ENCODE peak calls at places on chromosomes 4 and X, in nine cellular contexts. One of them, this sample, is unnamed. For H3K27me3 and H3K4me1, the result is how much of the 10 kb centered on the place peaks cover.

GRCh38 chrX:72301781-72302180 is 3.9 kb downstream of the CITED1 start:
- DNase-seq in neuronal stem cell: no peak
- DNase-seq in left ventricle myocardium inferior: no peak
- DNase-seq in HCT116: no peak
- DNase-seq in CD8-positive, alpha-beta T cell: no peak
- DNase-seq in esophagus squamous epithelium: no peak
- DNase-seq in IMR-90: no peak
- DNase-seq in heart left ventricle: no peak
- DNase-seq in keratinocyte: no peak
- DNase-seq in this sample: no peak

GRCh38 chrX:78105944-78106650 is 2.0 kb downstream of the PGK1 start:
- DNase-seq in neuronal stem cell: no peak
- DNase-seq in left ventricle myocardium inferior: no peak
- DNase-seq in HCT116: no peak
- DNase-seq in CD8-positive, alpha-beta T cell: peak
- DNase-seq in esophagus squamous epithelium: no peak
- DNase-seq in IMR-90: no peak
- DNase-seq in heart left ventricle: no peak
- DNase-seq in keratinocyte: no peak
- DNase-seq in this sample: no peak

GRCh38 chrX:147476008-147476407 is 435.7 kb upstream of the FMR1 start:
- DNase-seq in neuronal stem cell: no peak
- DNase-seq in left ventricle myocardium inferior: no peak
- DNase-seq in HCT116: no peak
- DNase-seq in CD8-positive, alpha-beta T cell: no peak
- DNase-seq in esophagus squamous epithelium: no peak
- DNase-seq in IMR-90: no peak
- DNase-seq in heart left ventricle: no peak
- DNase-seq in keratinocyte: no peak
- DNase-seq in this sample: no peak

GRCh38 chrX:3046253-3046909 is 5.1 kb downstream of the ARSF start:
- DNase-seq in neuronal stem cell: no peak
- DNase-seq in left ventricle myocardium inferior: no peak
- DNase-seq in HCT116: no peak
- DNase-seq in CD8-positive, alpha-beta T cell: no peak
- DNase-seq in esophagus squamous epithelium: no peak
- DNase-seq in IMR-90: no peak
- DNase-seq in heart left ventricle: no peak
- DNase-seq in keratinocyte: no peak
- DNase-seq in this sample: no peak

GRCh38 chr4:37803348-37803973 is 23.0 kb upstream of the PGM2 start:
- DNase-seq in neuronal stem cell: no peak
- DNase-seq in left ventricle myocardium inferior: no peak
- DNase-seq in HCT116: no peak
- DNase-seq in CD8-positive, alpha-beta T cell: peak
- DNase-seq in esophagus squamous epithelium: no peak
- DNase-seq in IMR-90: peak
- DNase-seq in heart left ventricle: no peak
- DNase-seq in keratinocyte: no peak
- DNase-seq in this sample: no peak

GRCh38 chr4:5980436-5981155 is 37.6 kb downstream of the C4orf50 start:
- DNase-seq in neuronal stem cell: no peak
- DNase-seq in left ventricle myocardium inferior: no peak
- DNase-seq in HCT116: peak
- DNase-seq in CD8-positive, alpha-beta T cell: no peak
- DNase-seq in esophagus squamous epithelium: no peak
- DNase-seq in IMR-90: no peak
- DNase-seq in heart left ventricle: no peak
- DNase-seq in keratinocyte: no peak
- DNase-seq in this sample: no peak

GRCh38 chr4:182276214-182277109 is 33.3 kb downstream of the TENM3 start:
- DNase-seq in neuronal stem cell: no peak
- DNase-seq in left ventricle myocardium inferior: no peak
- DNase-seq in HCT116: no peak
- DNase-seq in CD8-positive, alpha-beta T cell: no peak
- DNase-seq in esophagus squamous epithelium: no peak
- DNase-seq in IMR-90: no peak
- DNase-seq in heart left ventricle: no peak
- DNase-seq in keratinocyte: no peak
- DNase-seq in this sample: no peak

GRCh38 chr4:173802714-173803022 is 272.6 kb upstream of the HAND2 start:
- DNase-seq in neuronal stem cell: no peak
- DNase-seq in left ventricle myocardium inferior: no peak
- DNase-seq in HCT116: no peak
- DNase-seq in CD8-positive, alpha-beta T cell: no peak
- DNase-seq in esophagus squamous epithelium: no peak
- DNase-seq in IMR-90: no peak
- DNase-seq in heart left ventricle: no peak
- DNase-seq in keratinocyte: no peak
- DNase-seq in this sample: no peak

GRCh38 chr4:581753-582361 is 5.8 kb upstream of the TMEM271 start:
- DNase-seq in neuronal stem cell: no peak
- DNase-seq in left ventricle myocardium inferior: no peak
- DNase-seq in HCT116: no peak
- DNase-seq in CD8-positive, alpha-beta T cell: no peak
- DNase-seq in esophagus squamous epithelium: no peak
- DNase-seq in IMR-90: no peak
- DNase-seq in heart left ventricle: no peak
- DNase-seq in keratinocyte: no peak
- DNase-seq in this sample: no peak

GRCh38 chr4:581181-581580 is 5.1 kb upstream of the TMEM271 start:
- DNase-seq in neuronal stem cell: no peak
- DNase-seq in left ventricle myocardium inferior: no peak
- DNase-seq in HCT116: no peak
- DNase-seq in CD8-positive, alpha-beta T cell: no peak
- DNase-seq in esophagus squamous epithelium: no peak
- DNase-seq in IMR-90: no peak
- DNase-seq in heart left ventricle: no peak
- DNase-seq in keratinocyte: no peak
- DNase-seq in this sample: no peak

GRCh38 chr4:578451-579443 is 2.7 kb upstream of the TMEM271 start:
- DNase-seq in neuronal stem cell: no peak
- DNase-seq in left ventricle myocardium inferior: no peak
- DNase-seq in HCT116: no peak
- DNase-seq in CD8-positive, alpha-beta T cell: no peak
- DNase-seq in esophagus squamous epithelium: no peak
- DNase-seq in IMR-90: no peak
- DNase-seq in heart left ventricle: no peak
- DNase-seq in keratinocyte: no peak
- DNase-seq in this sample: no peak

GRCh38 chr4:577499-578450 is 1.7 kb upstream of the TMEM271 start:
- DNase-seq in neuronal stem cell: peak
- DNase-seq in left ventricle myocardium inferior: no peak
- DNase-seq in HCT116: no peak
- DNase-seq in CD8-positive, alpha-beta T cell: no peak
- DNase-seq in esophagus squamous epithelium: no peak
- DNase-seq in IMR-90: no peak
- DNase-seq in heart left ventricle: no peak
- DNase-seq in keratinocyte: no peak
- DNase-seq in this sample: no peak

DNA sequence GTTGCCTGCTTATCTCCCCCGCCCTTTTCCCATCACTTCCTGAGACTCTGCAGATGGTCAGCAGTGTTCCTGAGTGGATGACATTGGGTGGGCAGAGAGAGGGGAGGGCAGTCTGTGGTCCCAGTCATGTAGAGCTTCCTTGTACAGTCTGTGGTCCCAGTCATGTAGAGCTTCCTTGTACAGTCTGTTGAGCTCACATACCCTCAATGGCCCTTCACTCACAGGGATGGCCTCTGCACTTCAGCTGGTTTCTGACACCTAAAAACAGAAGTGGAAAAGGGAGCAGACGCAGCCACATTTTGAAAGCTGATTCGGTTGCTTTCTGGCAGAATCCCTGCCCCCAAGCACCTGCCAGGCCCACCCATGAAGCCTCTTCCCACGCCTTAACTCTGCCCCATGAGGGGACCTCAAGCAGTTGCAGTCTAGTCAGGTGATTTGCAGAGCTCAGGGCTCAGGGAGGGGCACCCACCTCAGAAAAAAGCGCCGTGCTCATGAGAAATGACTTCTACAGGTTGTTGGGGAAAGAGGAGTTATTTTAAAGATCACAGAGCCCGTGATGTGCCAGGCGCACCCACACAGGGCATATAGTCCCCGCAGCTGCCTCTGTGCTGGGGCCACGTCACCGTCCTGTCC is 3.6 kb upstream of the TMEM271 start:
- DNase-seq in neuronal stem cell: no peak
- DNase-seq in left ventricle myocardium inferior: no peak
- DNase-seq in HCT116: no peak
- DNase-seq in CD8-positive, alpha-beta T cell: no peak
- DNase-seq in esophagus squamous epithelium: no peak
- DNase-seq in IMR-90: no peak
- DNase-seq in heart left ventricle: no peak
- DNase-seq in keratinocyte: no peak
- DNase-seq in this sample: no peak
- H3K27me3 ChIP-seq in neuronal stem cell: under half
- H3K27me3 ChIP-seq in left ventricle myocardium inferior: half or more
- H3K27me3 ChIP-seq in HCT116: under half
- H3K27me3 ChIP-seq in CD8-positive, alpha-beta T cell: under half
- H3K27me3 ChIP-seq in esophagus squamous epithelium: under half
- H3K27me3 ChIP-seq in IMR-90: under half
- H3K27me3 ChIP-seq in heart left ventricle: under half
- H3K27me3 ChIP-seq in keratinocyte: under half
- H3K27me3 ChIP-seq in this sample: under half

GRCh38 chr4:184636144-184636543 is 13.1 kb downstream of the CASP3 start:
- DNase-seq in neuronal stem cell: no peak
- DNase-seq in left ventricle myocardium inferior: no peak
- DNase-seq in HCT116: no peak
- DNase-seq in CD8-positive, alpha-beta T cell: no peak
- DNase-seq in esophagus squamous epithelium: no peak
- DNase-seq in IMR-90: no peak
- DNase-seq in heart left ventricle: no peak
- DNase-seq in keratinocyte: no peak
- DNase-seq in this sample: no peak
- H3K4me1 ChIP-seq in neuronal stem cell: under half
- H3K4me1 ChIP-seq in left ventricle myocardium inferior: under half
- H3K4me1 ChIP-seq in HCT116: under half
- H3K4me1 ChIP-seq in CD8-positive, alpha-beta T cell: under half
- H3K4me1 ChIP-seq in esophagus squamous epithelium: under half
- H3K4me1 ChIP-seq in IMR-90: under half
- H3K4me1 ChIP-seq in heart left ventricle: under half
- H3K4me1 ChIP-seq in keratinocyte: under half
- H3K4me1 ChIP-seq in this sample: under half

GRCh38 chr4:25658357-25658771 is 2.7 kb downstream of the SLC34A2 start:
- DNase-seq in neuronal stem cell: no peak
- DNase-seq in left ventricle myocardium inferior: no peak
- DNase-seq in HCT116: no peak
- DNase-seq in CD8-positive, alpha-beta T cell: no peak
- DNase-seq in esophagus squamous epithelium: no peak
- DNase-seq in IMR-90: no peak
- DNase-seq in heart left ventricle: no peak
- DNase-seq in keratinocyte: no peak
- DNase-seq in this sample: no peak

GRCh38 chr4:25654971-25655963 is at the start of gene SLC34A2:
- DNase-seq in neuronal stem cell: peak
- DNase-seq in left ventricle myocardium inferior: no peak
- DNase-seq in HCT116: no peak
- DNase-seq in CD8-positive, alpha-beta T cell: no peak
- DNase-seq in esophagus squamous epithelium: no peak
- DNase-seq in IMR-90: no peak
- DNase-seq in heart left ventricle: no peak
- DNase-seq in keratinocyte: no peak
- DNase-seq in this sample: peak

GRCh38 chr4:25650271-25650670 is 5.4 kb upstream of the SLC34A2 start:
- DNase-seq in neuronal stem cell: no peak
- DNase-seq in left ventricle myocardium inferior: no peak
- DNase-seq in HCT116: no peak
- DNase-seq in CD8-positive, alpha-beta T cell: no peak
- DNase-seq in esophagus squamous epithelium: no peak
- DNase-seq in IMR-90: no peak
- DNase-seq in heart left ventricle: no peak
- DNase-seq in keratinocyte: no peak
- DNase-seq in this sample: no peak

GRCh38 chr4:25656031-25656430 is 380 bp downstream of the SLC34A2 start:
- DNase-seq in neuronal stem cell: no peak
- DNase-seq in left ventricle myocardium inferior: no peak
- DNase-seq in HCT116: no peak
- DNase-seq in CD8-positive, alpha-beta T cell: no peak
- DNase-seq in esophagus squamous epithelium: no peak
- DNase-seq in IMR-90: no peak
- DNase-seq in heart left ventricle: no peak
- DNase-seq in keratinocyte: no peak
- DNase-seq in this sample: no peak

GRCh38 chr4:25654031-25654970 is 1.4 kb upstream of the SLC34A2 start:
- DNase-seq in neuronal stem cell: no peak
- DNase-seq in left ventricle myocardium inferior: no peak
- DNase-seq in HCT116: no peak
- DNase-seq in CD8-positive, alpha-beta T cell: no peak
- DNase-seq in esophagus squamous epithelium: no peak
- DNase-seq in IMR-90: no peak
- DNase-seq in heart left ventricle: no peak
- DNase-seq in keratinocyte: no peak
- DNase-seq in this sample: peak
- H3K27me3 ChIP-seq in neuronal stem cell: under half
- H3K27me3 ChIP-seq in left ventricle myocardium inferior: half or more
- H3K27me3 ChIP-seq in HCT116: under half
- H3K27me3 ChIP-seq in CD8-positive, alpha-beta T cell: under half
- H3K27me3 ChIP-seq in esophagus squamous epithelium: under half
- H3K27me3 ChIP-seq in IMR-90: under half
- H3K27me3 ChIP-seq in heart left ventricle: under half
- H3K27me3 ChIP-seq in keratinocyte: under half
- H3K27me3 ChIP-seq in this sample: under half

GRCh38 chr4:184389978-184390518 is 84.3 kb downstream of the IRF2 start:
- DNase-seq in neuronal stem cell: peak
- DNase-seq in left ventricle myocardium inferior: no peak
- DNase-seq in HCT116: no peak
- DNase-seq in CD8-positive, alpha-beta T cell: no peak
- DNase-seq in esophagus squamous epithelium: no peak
- DNase-seq in IMR-90: no peak
- DNase-seq in heart left ventricle: peak
- DNase-seq in keratinocyte: no peak
- DNase-seq in this sample: no peak

GRCh38 chr4:184396001-184396400 is 78.3 kb downstream of the IRF2 start:
- DNase-seq in neuronal stem cell: no peak
- DNase-seq in left ventricle myocardium inferior: no peak
- DNase-seq in HCT116: no peak
- DNase-seq in CD8-positive, alpha-beta T cell: no peak
- DNase-seq in esophagus squamous epithelium: no peak
- DNase-seq in IMR-90: no peak
- DNase-seq in heart left ventricle: no peak
- DNase-seq in keratinocyte: no peak
- DNase-seq in this sample: no peak

GRCh38 chr4:184395451-184395917 is 78.9 kb downstream of the IRF2 start:
- DNase-seq in neuronal stem cell: no peak
- DNase-seq in left ventricle myocardium inferior: no peak
- DNase-seq in HCT116: no peak
- DNase-seq in CD8-positive, alpha-beta T cell: no peak
- DNase-seq in esophagus squamous epithelium: no peak
- DNase-seq in IMR-90: no peak
- DNase-seq in heart left ventricle: no peak
- DNase-seq in keratinocyte: no peak
- DNase-seq in this sample: no peak

GRCh38 chr4:184392748-184393334 is 81.5 kb downstream of the IRF2 start:
- DNase-seq in neuronal stem cell: no peak
- DNase-seq in left ventricle myocardium inferior: no peak
- DNase-seq in HCT116: no peak
- DNase-seq in CD8-positive, alpha-beta T cell: no peak
- DNase-seq in esophagus squamous epithelium: no peak
- DNase-seq in IMR-90: no peak
- DNase-seq in heart left ventricle: no peak
- DNase-seq in keratinocyte: no peak
- DNase-seq in this sample: no peak

DNA sequence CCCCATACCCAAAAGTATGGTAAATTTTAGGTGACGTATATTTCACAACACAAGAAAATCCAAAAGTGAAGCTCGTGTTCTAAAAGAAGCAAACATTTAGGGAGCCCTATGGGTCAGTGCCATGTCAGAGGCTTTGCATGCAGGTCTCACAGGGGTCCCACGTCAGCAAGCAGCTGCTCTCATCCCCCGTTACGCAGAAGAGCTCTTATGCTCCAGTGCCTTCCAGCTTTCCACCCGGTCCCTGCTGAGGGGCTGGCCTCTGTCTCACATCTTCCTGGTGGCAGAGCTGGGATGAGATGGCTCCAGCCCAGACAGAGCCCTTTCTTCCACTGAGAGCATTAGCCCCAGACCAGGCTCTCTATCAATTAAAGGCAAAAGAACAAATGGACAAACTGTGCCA is 82.0 kb downstream of the IRF2 start:
- DNase-seq in neuronal stem cell: no peak
- DNase-seq in left ventricle myocardium inferior: no peak
- DNase-seq in HCT116: no peak
- DNase-seq in CD8-positive, alpha-beta T cell: no peak
- DNase-seq in esophagus squamous epithelium: no peak
- DNase-seq in IMR-90: no peak
- DNase-seq in heart left ventricle: no peak
- DNase-seq in keratinocyte: no peak
- DNase-seq in this sample: no peak
- H3K4me1 ChIP-seq in neuronal stem cell: under half
- H3K4me1 ChIP-seq in left ventricle myocardium inferior: half or more
- H3K4me1 ChIP-seq in HCT116: under half
- H3K4me1 ChIP-seq in CD8-positive, alpha-beta T cell: under half
- H3K4me1 ChIP-seq in esophagus squamous epithelium: under half
- H3K4me1 ChIP-seq in IMR-90: under half
- H3K4me1 ChIP-seq in heart left ventricle: under half
- H3K4me1 ChIP-seq in keratinocyte: under half
- H3K4me1 ChIP-seq in this sample: under half